ENCODE peak calls at places on chromosomes 2 and 18, in six cellular contexts. G, D, O, L, Q and E are unnamed samples. For H3K9me2, the result is how much of the 10 kb centered on the place peaks cover.

GRCh38 chr2:199160677-199161465 is 296.9 kb downstream of the SATB2 start:
- DNase-seq in G (no peak), D (no peak), O (no peak), L (no peak), Q (peak), E (no peak)

GRCh38 chr2:173955004-173955403 is 10.2 kb downstream of the SP3 start:
- DNase-seq in G (no peak), D (no peak), O (no peak), L (no peak), Q (no peak), E (no peak)

GRCh38 chr18:59717291-59717690 is 20.1 kb upstream of the CCBE1 start:
- DNase-seq in G (no peak), D (no peak), O (no peak), L (no peak), Q (no peak), E (no peak)

GRCh38 chr2:33166287-33166881 is 219.6 kb downstream of the LTBP1 start:
- DNase-seq in G (no peak), D (no peak), O (no peak), L (no peak), Q (peak), E (no peak)

GRCh38 chr2:108971661-108972566 is 17.1 kb downstream of the EDAR start:
- DNase-seq in G (no peak), D (no peak), O (peak), L (no peak), Q (peak), E (peak)

GRCh38 chr2:52222128-52222527 is 1190.2 kb upstream of the NRXN1 start:
- DNase-seq in G (no peak), D (no peak), O (no peak), L (no peak), Q (peak), E (no peak)

GRCh38 chr2:23283653-23284052 is 101.3 kb upstream of the KLHL29 start:
- DNase-seq in G (no peak), D (no peak), O (no peak), L (no peak), Q (peak), E (peak)

GRCh38 chr18:4096501-4096900 is 358.6 kb downstream of the DLGAP1 start:
- DNase-seq in G (no peak), D (no peak), O (no peak), L (peak), Q (peak), E (no peak)

GRCh38 chr18:76490701-76491171 is 4.3 kb downstream of the ZNF516 start:
- DNase-seq in G (no peak), D (peak), O (no peak), L (peak), Q (peak), E (peak)

GRCh38 chr18:56878712-56879111 is 227.6 kb downstream of the WDR7 start:
- DNase-seq in G (no peak), D (no peak), O (no peak), L (no peak), Q (no peak), E (no peak)

GRCh38 chr18:28045880-28046279 is 131.1 kb downstream of the CDH2 start:
- DNase-seq in G (no peak), D (peak), O (no peak), L (no peak), Q (peak), E (no peak)

GRCh38 chr2:27799646-27800010 is 28.1 kb downstream of the MRPL33 start:
- DNase-seq in G (no peak), D (no peak), O (no peak), L (no peak), Q (peak), E (no peak)

GRCh38 chr2:100730290-100730868 is 89.6 kb upstream of the NPAS2 start:
- DNase-seq in G (peak), D (peak), O (peak), L (peak), Q (peak), E (peak)

GRCh38 chr2:172348555-172349288 is 78.7 kb upstream of the ITGA6 start:
- DNase-seq in G (no peak), D (no peak), O (no peak), L (no peak), Q (no peak), E (peak)

GRCh38 chr18:31129398-31130115 is 27.3 kb upstream of the DSC2 start:
- DNase-seq in G (no peak), D (no peak), O (no peak), L (no peak), Q (no peak), E (no peak)

GRCh38 chr2:217873371-217873770 is 129.4 kb downstream of the TNS1 start:
- DNase-seq in G (no peak), D (peak), O (no peak), L (no peak), Q (no peak), E (no peak)

GRCh38 chr18:54254265-54254758 is 15.0 kb upstream of the POLI start:
- DNase-seq in G (no peak), D (peak), O (peak), L (peak), Q (peak), E (peak)

GRCh38 chr2:51638811-51639210 is 606.9 kb upstream of the NRXN1 start:
- DNase-seq in G (no peak), D (no peak), O (no peak), L (no peak), Q (no peak), E (no peak)

GRCh38 chr2:159497256-159497655 is 119.1 kb downstream of the BAZ2B start:
- DNase-seq in G (no peak), D (no peak), O (peak), L (peak), Q (peak), E (peak)

GRCh38 chr2:99905025-99905424 is 237.4 kb downstream of the AFF3 start:
- DNase-seq in G (no peak), D (no peak), O (no peak), L (no peak), Q (no peak), E (no peak)

GRCh38 chr2:220215785-220216184 is 588.4 kb downstream of the SLC4A3 start:
- DNase-seq in G (no peak), D (no peak), O (no peak), L (no peak), Q (no peak), E (no peak)

GRCh38 chr2:55511508-55512124 is 7.9 kb upstream of the CFAP36 start:
- DNase-seq in G (peak), D (peak), O (peak), L (peak), Q (peak), E (peak)

GRCh38 chr18:74896390-74896991 is 298.8 kb downstream of the ZNF407 start:
- DNase-seq in G (peak), D (peak), O (peak), L (peak), Q (peak), E (peak)

GRCh38 chr2:166373951-166374350 is 1.8 kb downstream of the SCN9A start:
- DNase-seq in G (no peak), D (peak), O (no peak), L (peak), Q (peak), E (peak)

GRCh38 chr2:15122915-15123314 is 438.2 kb downstream of the NBAS start:
- DNase-seq in G (no peak), D (no peak), O (no peak), L (no peak), Q (peak), E (no peak)

GRCh38 chr2:130796280-130796679 is 40.4 kb upstream of the ARHGEF4 start:
- DNase-seq in G (no peak), D (peak), O (no peak), L (no peak), Q (no peak), E (no peak)

GRCh38 chr2:57479994-57480393 is 566.6 kb upstream of the VRK2 start:
- DNase-seq in G (no peak), D (no peak), O (peak), L (no peak), Q (no peak), E (no peak)

GRCh38 chr2:230974096-230974913 is 21.6 kb upstream of the SPATA3 start:
- DNase-seq in G (no peak), D (no peak), O (no peak), L (no peak), Q (peak), E (no peak)

GRCh38 chr2:216989335-216990129 is 129.7 kb upstream of the TNP1 start:
- DNase-seq in G (no peak), D (no peak), O (no peak), L (no peak), Q (peak), E (no peak)

GRCh38 chr2:64842030-64842429 is 147.2 kb upstream of the SLC1A4 start:
- DNase-seq in G (no peak), D (no peak), O (no peak), L (no peak), Q (no peak), E (no peak)

GRCh38 chr2:2742745-2743144 is 411.7 kb upstream of the MYT1L start:
- DNase-seq in G (no peak), D (no peak), O (no peak), L (no peak), Q (peak), E (no peak)

GRCh38 chr2:40357667-40358066 is 94.2 kb downstream of the SLC8A1 start:
- DNase-seq in G (no peak), D (no peak), O (no peak), L (no peak), Q (peak), E (no peak)

GRCh38 chr2:64422466-64422865 is 31.5 kb upstream of the LGALSL start:
- DNase-seq in G (no peak), D (no peak), O (no peak), L (no peak), Q (peak), E (no peak)

GRCh38 chr2:120729410-120730052 is 6.1 kb upstream of the GLI2 start:
- DNase-seq in G (no peak), D (no peak), O (peak), L (no peak), Q (peak), E (peak)

GRCh38 chr2:133526468-133526769 is 41.8 kb downstream of the NCKAP5 start:
- DNase-seq in G (no peak), D (no peak), O (no peak), L (no peak), Q (no peak), E (no peak)

GRCh38 chr18:14999085-14999975 is 251.4 kb downstream of the ANKRD30B start:
- DNase-seq in G (no peak), D (no peak), O (no peak), L (no peak), Q (no peak), E (no peak)

GRCh38 chr18:14997367-14997766 is 249.4 kb downstream of the ANKRD30B start:
- DNase-seq in G (no peak), D (no peak), O (no peak), L (no peak), Q (no peak), E (no peak)
- H3K9me2 ChIP-seq in G (under half), D (under half), O (under half), L (under half), Q (under half), E (under half)

GRCh38 chr2:11540996-11541692 is 7.3 kb downstream of the GREB1 start:
- DNase-seq in G (no peak), D (no peak), O (no peak), L (no peak), Q (no peak), E (no peak)
- H3K4me3 ChIP-seq in G (no peak), D (no peak), O (no peak), L (no peak), Q (no peak), E (no peak)

DNA sequence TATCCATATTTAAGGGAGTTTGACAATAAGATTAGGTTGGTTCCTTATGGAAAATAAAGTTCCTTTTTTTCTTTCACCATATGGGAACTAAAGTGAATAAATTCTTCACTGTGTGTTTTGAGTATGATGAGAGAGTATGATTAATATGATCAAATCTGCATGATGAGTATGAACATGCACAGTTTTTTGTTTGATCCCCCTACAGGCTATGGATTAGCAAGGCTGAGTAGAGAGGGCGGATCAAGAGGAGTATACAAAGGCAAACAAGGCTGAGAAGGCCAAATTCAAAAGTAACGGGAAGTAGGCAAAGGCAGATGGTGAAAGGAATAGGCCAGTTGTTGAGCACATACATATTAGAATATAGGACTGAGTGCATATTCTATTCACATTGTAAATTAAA is 508.2 kb downstream of the LRRTM4 start:
- DNase-seq in G (no peak), D (no peak), O (no peak), L (no peak), Q (no peak), E (no peak)
- H3K9me2 ChIP-seq in G (under half), D (under half), O (under half), L (under half), Q (under half), E (under half)

GRCh38 chr2:213279961-213280360 is 4.3 kb upstream of the SPAG16 start:
- DNase-seq in G (no peak), D (no peak), O (no peak), L (no peak), Q (peak), E (no peak)
- H3K4me3 ChIP-seq in G (no peak), D (no peak), O (no peak), L (no peak), Q (no peak), E (no peak)

DNA sequence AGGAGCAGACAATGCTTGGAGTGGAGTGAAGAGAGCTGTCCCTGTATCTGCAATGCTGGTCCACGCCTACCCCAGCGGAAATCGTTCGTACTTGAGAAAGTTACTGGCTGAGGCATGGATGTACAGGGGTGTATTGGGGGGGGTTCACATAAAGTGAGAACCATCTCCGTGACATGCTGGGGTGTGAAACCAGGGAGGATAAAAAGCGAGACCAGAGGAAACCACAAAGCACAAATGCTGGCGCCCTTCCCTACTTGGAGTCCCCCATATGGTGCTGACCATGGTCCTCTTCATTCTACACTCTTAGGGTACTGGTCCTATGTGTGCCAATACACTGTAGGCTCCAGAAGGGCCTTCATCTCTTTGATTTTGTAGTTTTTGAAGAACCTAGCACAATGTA is 244.1 kb downstream of the L3MBTL4 start:
- DNase-seq in G (no peak), D (no peak), O (no peak), L (no peak), Q (no peak), E (no peak)
- H3K9me2 ChIP-seq in G (under half), D (under half), O (under half), L (under half), Q (under half), E (under half)

GRCh38 chr2:31060397-31060796 is 77.8 kb downstream of the GALNT14 start:
- DNase-seq in G (no peak), D (no peak), O (no peak), L (peak), Q (no peak), E (peak)

GRCh38 chr2:31054817-31055216 is 83.4 kb downstream of the GALNT14 start:
- DNase-seq in G (no peak), D (no peak), O (no peak), L (no peak), Q (no peak), E (no peak)

GRCh38 chr2:31057691-31058090 is 80.5 kb downstream of the GALNT14 start:
- DNase-seq in G (no peak), D (no peak), O (no peak), L (no peak), Q (no peak), E (no peak)

GRCh38 chr2:31055938-31056337 is 82.3 kb downstream of the GALNT14 start:
- DNase-seq in G (no peak), D (no peak), O (no peak), L (no peak), Q (no peak), E (no peak)

DNA sequence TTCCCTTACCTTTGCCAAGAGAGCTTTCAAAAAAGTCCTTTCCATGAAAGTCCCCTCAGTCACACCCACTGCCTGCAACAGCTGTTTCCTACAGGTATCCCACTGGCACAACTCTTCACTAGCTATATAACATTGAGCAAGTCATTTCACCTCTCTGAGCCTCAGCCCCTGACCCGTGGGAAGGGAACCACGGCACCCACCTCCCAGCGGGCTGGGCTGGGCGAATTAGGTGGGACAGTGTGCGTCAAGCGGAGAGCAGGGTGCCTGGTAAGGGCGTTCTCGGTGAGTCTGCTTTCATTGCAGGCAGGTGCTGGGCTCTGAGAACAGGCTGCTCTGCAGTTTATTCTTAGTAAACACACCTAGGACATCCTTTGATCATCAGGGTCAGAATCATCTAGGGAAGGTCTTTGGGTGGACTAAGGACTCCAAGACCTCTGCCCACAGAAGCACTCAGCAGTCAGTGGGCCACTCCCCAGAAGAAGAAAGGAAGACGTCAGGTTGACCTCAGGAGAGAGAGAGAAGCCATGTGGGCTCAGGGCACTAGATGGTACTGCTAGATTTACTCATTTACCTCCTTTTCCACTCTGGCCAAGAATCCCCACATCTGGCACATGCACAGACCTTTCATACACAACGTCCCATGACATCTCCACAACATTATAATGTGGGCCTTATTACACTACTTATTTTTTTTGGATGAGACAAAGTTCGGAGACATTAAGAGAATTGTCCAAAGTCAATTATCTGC is 80.0 kb downstream of the GALNT14 start:
- DNase-seq in G (no peak), D (no peak), O (no peak), L (no peak), Q (no peak), E (no peak)
- H3K4me3 ChIP-seq in G (no peak), D (no peak), O (no peak), L (no peak), Q (no peak), E (no peak)

DNA sequence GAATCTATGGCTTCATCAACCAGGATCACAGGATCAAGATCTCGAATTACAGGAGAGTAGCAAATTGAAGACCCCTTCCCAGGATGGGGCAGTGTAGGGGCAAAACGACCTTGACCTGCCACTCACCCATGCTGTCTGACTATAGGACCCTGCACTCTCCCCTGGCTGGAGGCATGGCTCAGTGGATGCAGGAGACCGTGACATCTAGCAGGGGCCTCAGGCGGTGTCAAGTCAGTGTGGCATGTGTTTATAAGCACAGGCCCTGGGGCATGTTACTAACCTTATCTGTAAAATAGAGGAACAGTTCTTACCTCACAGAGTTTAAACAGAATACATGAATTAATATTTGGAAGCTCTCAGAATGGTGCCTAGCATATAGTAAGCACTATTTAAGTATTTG is 3.5 kb downstream of the HAAO start:
- DNase-seq in G (no peak), D (no peak), O (no peak), L (no peak), Q (no peak), E (no peak)
- H3K9me2 ChIP-seq in G (under half), D (under half), O (under half), L (under half), Q (under half), E (under half)

DNA sequence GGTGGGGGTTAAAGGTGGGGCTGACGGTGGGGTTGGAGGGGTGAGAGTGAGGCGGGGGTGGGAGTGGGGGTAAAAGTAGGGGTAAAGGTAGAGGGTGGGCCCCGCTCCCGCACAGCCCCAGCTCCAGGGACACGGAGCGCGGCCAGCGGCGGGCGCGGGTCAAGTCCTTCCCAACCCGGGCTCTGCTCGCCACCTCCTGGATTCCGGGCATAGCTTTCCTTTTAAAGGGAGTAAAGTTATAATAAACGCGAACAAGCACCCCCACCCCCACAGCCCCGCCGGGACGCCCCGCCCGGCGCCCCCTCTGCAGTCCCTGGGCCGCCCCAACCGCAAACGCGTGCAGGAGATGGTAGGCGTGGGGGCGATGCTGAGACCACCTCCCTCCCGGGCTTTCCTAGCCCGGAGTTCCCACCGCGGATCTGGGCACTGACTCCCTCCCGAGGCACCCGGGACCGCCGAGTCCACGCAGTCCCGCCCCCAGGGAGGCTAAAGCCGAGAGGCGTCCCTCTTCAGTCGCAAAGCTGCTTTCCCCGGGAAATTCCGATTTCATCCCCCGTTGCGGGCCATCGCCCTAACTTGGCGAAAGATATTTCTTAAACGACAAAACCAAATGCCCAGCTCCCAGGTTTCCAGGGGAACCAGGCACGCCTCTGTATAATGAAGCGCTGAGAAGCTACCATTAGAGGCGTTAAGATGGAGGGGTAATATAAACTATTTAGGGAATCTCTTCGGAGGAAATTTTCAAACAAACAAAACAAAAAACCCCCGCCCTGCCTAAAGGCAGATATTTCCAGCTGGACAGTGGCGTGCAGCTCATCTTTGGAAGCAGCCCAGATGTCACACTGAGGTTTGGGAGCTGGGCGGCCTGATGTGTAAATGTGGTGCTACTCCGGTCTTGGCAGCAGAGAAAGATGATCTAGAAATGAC is at the start of gene LIMS2:
- DNase-seq in G (no peak), D (peak), O (no peak), L (peak), Q (peak), E (no peak)
- H3K4me3 ChIP-seq in G (no peak), D (peak), O (peak), L (peak), Q (peak), E (peak)

GRCh38 chr2:204933735-204934361 is 388.6 kb downstream of the PARD3B start:
- DNase-seq in G (no peak), D (no peak), O (no peak), L (no peak), Q (no peak), E (no peak)
- H3K9me2 ChIP-seq in G (under half), D (under half), O (under half), L (under half), Q (under half), E (under half)